ENCODE peak calls at places on chromosome 17, in five cellular contexts. G is H1, R is NT2/D1, O is HepG2, H is GM12878. P is an unnamed sample.

GRCh38 chr17:265726-266125 is 84.3 kb upstream of the DOC2B start:
- DNase-seq in G (no peak), R (no peak), O (no peak), H (no peak), P (no peak)

GRCh38 chr17:70658324-70658723 is 489.0 kb downstream of the KCNJ2 start:
- DNase-seq in G (no peak), R (no peak), O (no peak), H (no peak), P (no peak)

GRCh38 chr17:61997649-61998048 is 67.4 kb downstream of the MED13 start:
- DNase-seq in G (no peak), R (no peak), O (no peak), H (no peak), P (no peak)

GRCh38 chr17:57097832-57098421 is 12.9 kb downstream of the AKAP1 start:
- DNase-seq in G (no peak), R (no peak), O (no peak), H (no peak), P (no peak)

GRCh38 chr17:76469076-76469990 is 1.9 kb downstream of the AANAT start:
- DNase-seq in G (no peak), R (no peak), O (no peak), H (no peak), P (no peak)

GRCh38 chr17:5758651-5759050 is 174.3 kb upstream of the NLRP1 start:
- DNase-seq in G (peak), R (no peak), O (peak), H (peak), P (no peak)

GRCh38 chr17:9271989-9272388 is 250.7 kb downstream of the NTN1 start:
- DNase-seq in G (no peak), R (no peak), O (no peak), H (no peak), P (no peak)

GRCh38 chr17:41298458-41299135 is 4.1 kb downstream of the KRTAP29-1 start:
- DNase-seq in G (no peak), R (no peak), O (no peak), H (no peak), P (no peak)

GRCh38 chr17:29929006-29929543 is 953 bp downstream of the SSH2 start:
- DNase-seq in G (no peak), R (no peak), O (peak), H (no peak), P (peak)

GRCh38 chr17:32519769-32520701 is 33.2 kb downstream of the CDK5R1 start:
- DNase-seq in G (no peak), R (no peak), O (peak), H (peak), P (no peak)

GRCh38 chr17:72151565-72152391 is 31.0 kb downstream of the SOX9 start:
- DNase-seq in G (no peak), R (peak), O (peak), H (no peak), P (no peak)

DNA sequence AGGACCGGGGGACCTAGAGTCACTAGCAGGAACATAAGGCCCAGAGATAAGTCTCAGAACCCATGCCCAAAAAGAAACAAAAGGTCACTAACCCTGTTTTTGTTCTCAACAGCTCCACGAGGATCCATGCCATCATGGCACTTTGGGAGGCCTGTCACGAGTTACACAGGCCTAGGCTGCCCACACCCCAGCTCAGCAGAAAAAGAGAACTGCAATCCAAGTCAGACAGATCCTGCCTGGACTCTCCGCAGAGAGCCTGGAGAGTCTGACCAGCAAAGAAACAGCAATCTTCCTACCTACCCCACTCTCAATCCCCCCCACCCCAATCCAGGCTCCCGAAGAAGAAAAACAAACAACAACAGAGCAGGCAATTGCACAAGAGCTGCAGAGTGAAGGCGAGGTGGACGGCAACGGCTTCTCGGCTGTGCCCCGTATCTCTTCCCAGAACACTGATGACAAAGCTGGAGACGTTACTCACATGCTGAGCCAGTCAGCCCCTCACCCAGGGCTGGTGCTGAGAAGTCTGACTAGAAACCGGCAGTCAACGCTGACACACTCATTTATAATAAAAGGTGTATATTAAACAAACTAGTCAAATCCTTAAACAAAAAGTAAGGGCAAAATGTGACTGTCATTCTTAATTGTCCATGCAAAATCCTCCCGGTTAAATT is 89.4 kb downstream of the SMG6 start:
- DNase-seq in G (no peak), R (no peak), O (no peak), H (no peak), P (peak)
- TF ChIP-seq SUZ12 in G (no peak), R (no peak), O (no peak), H (no peak), P (no peak)

DNA sequence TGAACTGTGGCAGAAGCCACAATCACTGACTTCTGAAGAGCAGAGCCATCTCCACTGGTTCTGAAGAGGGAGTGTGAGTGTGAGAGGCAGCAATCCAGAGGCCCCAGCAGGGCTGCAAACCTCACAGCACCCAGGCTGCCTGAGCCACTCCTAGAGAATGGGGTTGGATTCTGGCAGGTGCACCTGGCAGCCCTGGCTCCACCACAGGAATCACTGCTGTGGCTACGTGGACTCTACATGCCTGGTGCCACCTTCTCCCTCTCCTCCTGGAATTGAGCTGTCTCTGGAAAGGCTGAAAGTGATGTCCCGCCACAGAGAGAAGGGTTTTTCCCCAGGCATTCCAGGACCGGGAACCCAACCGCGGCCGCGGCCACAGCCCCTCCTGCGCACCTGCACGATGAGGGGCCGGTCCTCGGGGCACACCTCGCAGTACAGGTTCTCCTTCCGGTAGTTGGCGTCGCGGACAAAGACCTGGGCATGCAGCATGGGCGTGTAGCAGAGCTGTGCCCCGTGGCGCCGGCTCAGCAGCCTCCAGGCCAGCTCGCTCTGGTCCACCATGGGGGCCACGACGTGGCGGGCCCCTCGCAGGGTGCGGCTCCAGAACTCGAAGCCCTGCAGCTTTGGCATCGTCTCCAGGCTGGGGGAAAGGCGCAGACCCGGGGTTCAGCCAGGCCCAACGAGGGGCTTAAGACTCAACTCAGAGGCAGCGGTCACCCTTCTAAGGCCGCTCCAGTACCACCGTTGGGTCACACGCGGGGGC is 991 bp downstream of the DUS1L start:
- DNase-seq in G (no peak), R (no peak), O (peak), H (no peak), P (no peak)
- TF ChIP-seq SUZ12 in G (no peak), R (no peak), O (no peak), H (no peak), P (no peak)

GRCh38 chr17:64689106-64689505 is 27.0 kb upstream of the SMURF2 start:
- DNase-seq in G (no peak), R (no peak), O (peak), H (no peak), P (no peak)
- TF ChIP-seq SUZ12 in G (no peak), R (no peak), O (no peak), H (no peak), P (no peak)

GRCh38 chr17:12789075-12789975 is at the start of gene ARHGAP44:
- DNase-seq in G (peak), R (peak), O (peak), H (no peak), P (peak)

GRCh38 chr17:12794919-12795517 is 5.7 kb downstream of the ARHGAP44 start:
- DNase-seq in G (no peak), R (no peak), O (no peak), H (no peak), P (no peak)

GRCh38 chr17:12790806-12791148 is 1.5 kb downstream of the ARHGAP44 start:
- DNase-seq in G (no peak), R (no peak), O (no peak), H (no peak), P (no peak)

DNA sequence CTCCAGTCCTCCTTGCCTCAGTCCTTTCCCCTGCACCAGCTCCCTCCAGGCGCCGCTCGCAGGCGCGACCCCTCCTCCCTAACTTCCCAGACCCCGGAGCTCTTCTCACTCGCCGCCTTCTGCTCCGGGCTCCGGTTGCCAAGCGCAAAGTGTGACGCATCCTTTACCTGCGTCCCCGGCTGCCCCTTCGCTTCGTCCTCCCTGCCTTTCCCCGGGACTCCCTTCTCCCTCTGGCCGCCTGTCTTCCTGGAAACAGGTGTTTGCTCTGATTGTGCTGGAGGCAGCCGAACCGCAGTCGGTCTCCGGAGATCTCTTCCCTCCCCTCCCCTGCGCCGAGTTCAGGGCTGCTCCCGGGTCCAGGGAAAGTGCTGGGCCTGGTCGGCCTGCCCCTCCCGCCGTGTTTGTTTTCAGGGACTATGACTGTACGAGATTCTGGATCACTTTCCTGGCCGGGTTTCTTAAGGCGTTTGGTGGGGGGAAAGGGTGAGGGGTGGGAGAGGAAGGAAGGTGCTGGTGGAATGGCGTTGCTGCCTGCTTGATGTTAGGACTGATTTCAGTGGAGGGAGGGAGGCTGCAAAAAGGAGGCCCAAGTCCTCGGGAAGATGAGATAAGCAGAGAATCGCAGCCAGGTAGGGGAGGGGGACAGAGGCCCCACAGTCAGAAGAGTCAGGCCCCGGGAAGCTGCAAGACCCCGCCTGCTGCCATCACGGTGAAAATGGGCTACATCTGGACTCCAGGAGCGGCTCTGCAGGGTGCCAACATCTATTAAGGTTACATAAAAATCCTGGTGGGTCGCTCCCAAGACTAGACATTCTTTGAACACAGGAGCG is 893 bp downstream of the ARHGAP44 start:
- DNase-seq in G (no peak), R (peak), O (no peak), H (no peak), P (peak)
- TF ChIP-seq SUZ12 in G (no peak), R (no peak), O (no peak), H (no peak), P (no peak)

GRCh38 chr17:34769049-34769448 is 189.7 kb downstream of the TMEM132E start:
- DNase-seq in G (no peak), R (no peak), O (no peak), H (no peak), P (no peak)
- TF ChIP-seq SUZ12 in G (no peak), R (no peak), O (no peak), H (no peak), P (no peak)